ENCODE peak calls at places on chromosome 9, in four cellular contexts. I, M, O and T are unnamed samples.

GRCh38 chr9:77541055-77541454 is 107.1 kb downstream of the GNA14 start:
- DNase-seq in I (no peak), O (no peak), M (no peak), T (no peak)

GRCh38 chr9:32378496-32378895 is 5.9 kb upstream of the ACO1 start:
- DNase-seq in O (peak), M (peak), I (no peak), T (no peak)

GRCh38 chr9:87370003-87370685 is 127.5 kb upstream of the DAPK1 start:
- DNase-seq in M (no peak), O (no peak), I (no peak), T (no peak)

GRCh38 chr9:10649076-10649475 is 36.3 kb upstream of the PTPRD start:
- DNase-seq in O (no peak), M (no peak), I (no peak), T (no peak)

GRCh38 chr9:135335691-135336181 is 143.8 kb upstream of the PPP1R26 start:
- DNase-seq in O (no peak), M (no peak), I (no peak), T (no peak)

GRCh38 chr9:34552986-34553385 is 30.2 kb upstream of the ENHO start:
- DNase-seq in O (no peak), M (no peak), I (no peak), T (no peak)

GRCh38 chr9:107548298-107549142 is 59.0 kb upstream of the KLF4 start:
- DNase-seq in M (no peak), O (peak), I (no peak), T (no peak)

GRCh38 chr9:749712-750111 is 91.8 kb upstream of the DMRT1 start:
- DNase-seq in I (no peak), O (no peak), M (no peak), T (no peak)

GRCh38 chr9:93577045-93577939 is 908 bp downstream of the PHF2 start:
- DNase-seq in M (peak), I (no peak), O (peak), T (no peak)

GRCh38 chr9:123396007-123396511 is 40.1 kb downstream of the CRB2 start:
- DNase-seq in O (no peak), M (no peak), I (no peak), T (no peak)

GRCh38 chr9:131817627-131818026 is 77.8 kb upstream of the RAPGEF1 start:
- DNase-seq in I (no peak), O (no peak), M (no peak), T (no peak)

GRCh38 chr9:111356567-111357244 is 26.7 kb upstream of the OR2K2 start:
- DNase-seq in M (no peak), O (no peak), I (no peak), T (no peak)

GRCh38 chr9:129396365-129396708 is 218.3 kb upstream of the IER5L start:
- DNase-seq in M (no peak), I (no peak), O (no peak), T (no peak)

GRCh38 chr9:35733109-35733541 is 659 bp downstream of the CREB3 start:
- DNase-seq in M (peak), I (no peak), O (no peak), T (peak)

GRCh38 chr9:108049026-108049591 is 559.5 kb upstream of the KLF4 start:
- DNase-seq in I (no peak), M (no peak), O (no peak), T (no peak)

GRCh38 chr9:84504360-84504759 is 163.8 kb upstream of the SLC28A3 start:
- DNase-seq in I (no peak), O (no peak), M (no peak), T (no peak)

GRCh38 chr9:33354651-33355211 is 47.6 kb downstream of the AQP7 start:
- DNase-seq in M (no peak), I (no peak), O (no peak), T (no peak)

GRCh38 chr9:131734165-131734610 is 5.7 kb downstream of the RAPGEF1 start:
- DNase-seq in O (peak), I (no peak), M (no peak), T (no peak)

GRCh38 chr9:135605238-135605781 is 34.0 kb downstream of the GLT6D1 start:
- DNase-seq in O (no peak), M (no peak), I (peak), T (no peak)

GRCh38 chr9:93681316-93682154 is 105.2 kb downstream of the PHF2 start:
- DNase-seq in O (peak), I (no peak), M (no peak), T (no peak)

GRCh38 chr9:684950-685340 is 156.6 kb upstream of the DMRT1 start:
- DNase-seq in O (no peak), I (no peak), M (no peak), T (no peak)

GRCh38 chr9:135179976-135180375 is 92.5 kb downstream of the OLFM1 start:
- DNase-seq in M (no peak), O (no peak), I (no peak), T (no peak)

GRCh38 chr9:96817973-96818372 is 36.3 kb downstream of the ZNF782 start:
- DNase-seq in O (no peak), I (no peak), M (no peak), T (no peak)

GRCh38 chr9:5511476-5511875 is 1.1 kb downstream of the PDCD1LG2 start:
- DNase-seq in M (no peak), I (no peak), O (no peak), T (no peak)

GRCh38 chr9:90642570-90643539 is at the start of gene DIRAS2:
- DNase-seq in O (peak), I (no peak), M (peak), T (peak)

DNA sequence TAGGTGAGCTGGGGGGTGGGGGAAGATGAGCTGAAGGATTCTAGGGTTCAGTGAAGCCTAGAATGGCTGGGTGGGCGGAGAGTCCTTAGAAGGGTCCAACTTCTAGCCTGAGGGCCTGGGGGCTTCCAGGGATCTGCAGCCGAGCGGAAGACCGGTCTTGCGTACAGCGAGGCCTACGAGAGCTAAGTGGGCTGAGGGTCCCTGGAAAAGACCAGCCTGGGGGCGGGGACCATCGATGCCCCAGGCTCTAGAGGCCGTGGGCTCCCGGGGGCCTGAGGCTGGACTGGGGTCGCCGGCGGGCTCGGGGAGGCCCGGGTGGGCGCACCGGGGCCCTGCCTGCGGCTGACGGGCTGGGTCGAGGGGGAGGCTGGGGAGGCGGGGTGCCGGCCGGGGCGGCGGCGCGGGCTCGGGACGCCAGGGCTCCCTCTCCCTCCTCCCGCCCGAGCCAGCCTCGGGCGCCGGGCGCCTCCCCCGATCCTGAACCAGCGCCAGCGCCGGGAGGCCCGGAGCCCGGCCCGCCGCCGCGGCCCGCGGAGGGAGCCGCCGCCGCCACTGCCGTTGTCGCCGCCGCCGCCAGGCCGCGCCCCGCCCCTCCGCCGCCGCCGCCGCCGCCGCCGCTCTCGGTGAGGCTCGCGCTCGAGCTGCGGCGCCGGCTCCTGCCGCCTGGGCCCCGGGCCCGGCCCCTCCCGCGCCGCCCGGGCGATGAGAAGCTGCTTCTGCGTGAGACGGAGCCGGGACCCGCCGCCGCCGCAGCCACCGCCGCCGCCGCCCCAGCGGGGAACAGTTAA is at the start of gene MVB12B:
- DNase-seq in O (no peak), I (no peak), M (peak), T (no peak)
- H3K27ac ChIP-seq in O (peak), I (peak), M (peak), T (peak)

DNA sequence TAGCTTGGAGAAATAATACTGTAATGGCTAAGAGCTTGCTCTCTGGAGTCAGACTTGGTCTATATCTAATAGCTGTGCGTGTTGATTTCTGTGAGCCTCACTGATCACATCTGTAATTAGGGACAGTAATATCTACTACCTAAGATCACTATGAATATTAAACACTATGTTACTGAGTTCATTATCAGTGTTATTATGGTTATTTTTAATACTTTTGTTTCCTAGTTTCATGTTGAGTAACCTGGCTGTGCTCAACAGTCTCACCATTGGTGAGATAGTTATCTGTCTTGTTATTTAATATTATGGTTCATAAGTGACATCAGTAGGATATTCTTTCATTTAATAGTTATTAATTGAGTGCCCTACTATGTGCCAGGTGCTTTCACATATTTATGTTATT is 22.4 kb upstream of the CAVIN4 start:
- DNase-seq in O (no peak), M (no peak), I (no peak), T (no peak)
- H3K27ac ChIP-seq in O (no peak), M (no peak), I (no peak), T (peak)

GRCh38 chr9:133948138-133948537 is 44.0 kb downstream of the VAV2 start:
- DNase-seq in O (no peak), M (no peak), I (no peak), T (no peak)
- H3K27ac ChIP-seq in O (no peak), M (no peak), I (no peak), T (no peak)

DNA sequence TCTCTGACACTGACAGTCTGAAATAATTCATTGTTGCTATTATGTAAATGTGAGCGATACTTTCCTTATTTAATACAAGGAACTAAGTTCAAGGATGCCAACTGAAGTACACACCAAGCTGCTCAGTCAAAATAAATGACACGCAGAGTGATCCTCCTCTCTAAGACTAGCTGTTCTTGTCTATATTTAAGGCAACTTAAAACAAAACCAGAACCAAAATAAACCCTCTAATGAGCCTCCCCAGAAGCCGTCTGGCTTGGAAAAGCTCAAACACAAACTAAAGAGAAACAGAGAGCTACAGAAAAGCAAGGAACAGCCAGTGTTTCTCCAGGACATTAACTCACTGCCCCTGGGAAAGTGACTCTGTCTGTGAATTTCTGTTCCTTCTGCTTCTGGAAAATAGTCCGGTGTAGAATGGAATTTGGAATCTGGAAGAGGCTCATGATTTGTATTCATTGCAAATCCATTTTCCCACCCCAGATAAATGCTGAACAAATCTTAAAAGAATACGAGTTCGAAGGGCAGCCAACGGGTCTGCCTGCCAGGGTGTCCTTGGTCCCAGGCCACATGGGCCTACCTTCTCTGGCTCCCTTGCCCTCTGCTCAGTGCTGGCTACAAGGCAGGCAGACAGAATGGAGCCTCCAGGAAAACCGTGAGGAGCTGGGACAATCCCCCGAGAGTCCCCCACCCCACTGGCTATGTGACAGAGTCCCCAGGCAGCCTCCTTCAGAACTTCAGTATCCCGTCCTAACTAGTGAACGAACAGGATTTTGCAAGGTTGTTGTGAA is 14.8 kb downstream of the GGTA1 start:
- DNase-seq in M (no peak), I (no peak), O (no peak), T (no peak)
- H3K27ac ChIP-seq in M (no peak), I (peak), O (peak), T (peak)

GRCh38 chr9:71691036-71691435 is 77.3 kb downstream of the CEMIP2 start:
- DNase-seq in O (no peak), I (no peak), M (no peak), T (no peak)
- H3K27ac ChIP-seq in O (no peak), I (no peak), M (no peak), T (no peak)

DNA sequence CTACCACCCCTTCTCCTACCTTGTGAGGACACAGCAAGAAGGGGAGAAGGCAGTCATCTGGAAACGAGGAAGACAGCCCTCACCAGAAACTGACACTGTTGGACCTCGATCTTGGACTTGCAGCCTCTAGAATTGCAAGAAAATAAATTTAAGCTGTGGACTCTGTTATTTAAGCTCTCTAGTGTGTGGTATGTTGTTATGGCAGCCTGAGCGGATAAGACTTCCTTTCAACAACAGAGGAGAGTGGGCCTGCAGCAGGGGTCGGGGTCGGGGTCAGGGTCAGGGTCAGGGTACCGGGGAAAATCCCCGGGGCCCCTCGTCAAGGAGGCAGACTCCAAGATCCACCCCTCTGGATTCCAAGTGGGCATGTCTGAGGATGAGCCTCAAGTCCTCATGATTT is 16.2 kb upstream of the ALDH1B1 start:
- DNase-seq in M (no peak), O (no peak), I (no peak), T (no peak)
- H3K27ac ChIP-seq in M (no peak), O (no peak), I (no peak), T (no peak)